ENCODE peak calls at places on chromosomes 5 and 9, in four cellular contexts. O is stomach, M is SK-N-SH, P is uterus. B is an unnamed sample.

GRCh38 chr9:69193685-69194032 is 19.6 kb downstream of the TJP2 start:
- DNase-seq in O (no peak), M (peak), P (no peak), B (no peak)

GRCh38 chr9:86734762-86735161 is 212.5 kb downstream of the GAS1 start:
- DNase-seq in O (no peak), M (no peak), P (no peak), B (no peak)

GRCh38 chr5:143313298-143313852 is 90.1 kb downstream of the NR3C1 start:
- DNase-seq in O (no peak), M (no peak), P (no peak), B (no peak)

GRCh38 chr5:124746916-124747769 is 704 bp upstream of the ZNF608 start:
- DNase-seq in O (peak), M (peak), P (peak), B (peak)

GRCh38 chr5:87885727-87886126 is 382.9 kb downstream of the TMEM161B start:
- DNase-seq in O (no peak), M (no peak), P (no peak), B (no peak)

GRCh38 chr5:53677632-53678031 is 117.2 kb downstream of the NDUFS4 start:
- DNase-seq in O (no peak), M (no peak), P (no peak), B (no peak)

GRCh38 chr9:131438190-131438589 is 44.3 kb downstream of the PRRC2B start:
- DNase-seq in O (no peak), M (no peak), P (no peak), B (no peak)

GRCh38 chr5:132425975-132426524 is 56.5 kb downstream of the SLC22A5 start:
- DNase-seq in O (no peak), M (no peak), P (no peak), B (no peak)

GRCh38 chr5:112551437-112552018 is 132.5 kb upstream of the EPB41L4A start:
- DNase-seq in O (no peak), M (peak), P (no peak), B (no peak)

GRCh38 chr5:107576736-107577440 is 93.8 kb downstream of the EFNA5 start:
- DNase-seq in O (no peak), M (no peak), P (no peak), B (no peak)

GRCh38 chr5:144487761-144488160 is 317.1 kb downstream of the KCTD16 start:
- DNase-seq in O (no peak), M (no peak), P (no peak), B (no peak)

GRCh38 chr5:139649082-139649991 is 1.2 kb downstream of the CXXC5 start:
- DNase-seq in O (no peak), M (peak), P (no peak), B (peak)

GRCh38 chr9:20209421-20210340 is 412.6 kb downstream of the MLLT3 start:
- DNase-seq in O (no peak), M (no peak), P (no peak), B (no peak)

GRCh38 chr5:134409321-134409720 is 2.4 kb downstream of the CDKN2AIPNL start:
- DNase-seq in O (no peak), M (no peak), P (no peak), B (no peak)

GRCh38 chr5:68711311-68712200 is 382.3 kb upstream of the SLC30A5 start:
- DNase-seq in O (no peak), M (no peak), P (no peak), B (no peak)

GRCh38 chr9:25678846-25679360 is 659 bp upstream of the TUSC1 start:
- DNase-seq in O (no peak), M (no peak), P (no peak), B (no peak)

GRCh38 chr5:167573274-167574127 is 717.9 kb upstream of the WWC1 start:
- DNase-seq in O (no peak), M (peak), P (no peak), B (no peak)

GRCh38 chr5:133967715-133968056 is 739 bp downstream of the C5orf15 start:
- DNase-seq in O (peak), M (peak), P (no peak), B (no peak)

GRCh38 chr5:151896041-151896691 is 28.5 kb downstream of the GLRA1 start:
- DNase-seq in O (no peak), M (no peak), P (no peak), B (no peak)

GRCh38 chr5:135386886-135387628 is 12.0 kb downstream of the MACROH2A1 start:
- DNase-seq in O (peak), M (no peak), P (no peak), B (no peak)

GRCh38 chr5:2005101-2006041 is 122.6 kb upstream of the IRX4 start:
- DNase-seq in O (no peak), M (no peak), P (no peak), B (no peak)

GRCh38 chr9:125544988-125545651 is 161.9 kb downstream of the MAPKAP1 start:
- DNase-seq in O (peak), M (no peak), P (peak), B (no peak)

GRCh38 chr5:179268966-179269693 is 76.1 kb downstream of the ADAMTS2 start:
- DNase-seq in O (no peak), M (no peak), P (peak), B (peak)

GRCh38 chr5:13307480-13307879 is 637.0 kb downstream of the DNAH5 start:
- DNase-seq in O (no peak), M (no peak), P (no peak), B (no peak)

GRCh38 chr9:82091100-82091499 is 102.5 kb downstream of the SPATA31D1 start:
- DNase-seq in O (no peak), M (no peak), P (no peak), B (no peak)

GRCh38 chr5:137498736-137499505 is at the start of gene SPOCK1:
- DNase-seq in O (peak), M (peak), P (peak), B (peak)

DNA sequence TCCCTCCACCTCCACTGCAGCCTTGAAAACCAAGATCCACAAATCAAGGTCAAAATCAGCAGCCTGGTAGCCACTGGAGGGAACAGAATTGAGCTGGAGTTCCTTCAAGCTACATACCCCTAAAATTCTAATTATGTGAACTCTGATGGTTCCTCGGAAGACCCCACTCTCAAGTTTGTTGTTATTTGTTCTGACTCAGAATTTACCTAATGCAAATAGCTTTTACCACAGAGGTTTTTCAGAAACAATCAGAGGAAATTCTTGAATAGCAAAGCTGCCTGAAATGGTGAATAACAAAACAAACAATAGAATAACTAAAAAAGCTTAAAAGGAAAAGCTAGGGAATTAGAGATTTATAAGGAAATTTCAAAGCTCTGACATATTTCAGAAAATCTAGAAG is 220.0 kb downstream of the CDH18 start:
- DNase-seq in O (no peak), M (no peak), P (no peak), B (no peak)
- H3K27ac ChIP-seq in O (no peak), M (no peak), P (no peak), B (no peak)

GRCh38 chr9:120413121-120414048 is 166.6 kb downstream of the CDK5RAP2 start:
- DNase-seq in O (no peak), M (peak), P (no peak), B (no peak)
- H3K27ac ChIP-seq in O (no peak), M (peak), P (no peak), B (no peak)

GRCh38 chr9:127245637-127246164 is 18.9 kb upstream of the GARNL3 start:
- DNase-seq in O (no peak), M (no peak), P (no peak), B (no peak)
- H3K27ac ChIP-seq in O (peak), M (peak), P (peak), B (no peak)

DNA sequence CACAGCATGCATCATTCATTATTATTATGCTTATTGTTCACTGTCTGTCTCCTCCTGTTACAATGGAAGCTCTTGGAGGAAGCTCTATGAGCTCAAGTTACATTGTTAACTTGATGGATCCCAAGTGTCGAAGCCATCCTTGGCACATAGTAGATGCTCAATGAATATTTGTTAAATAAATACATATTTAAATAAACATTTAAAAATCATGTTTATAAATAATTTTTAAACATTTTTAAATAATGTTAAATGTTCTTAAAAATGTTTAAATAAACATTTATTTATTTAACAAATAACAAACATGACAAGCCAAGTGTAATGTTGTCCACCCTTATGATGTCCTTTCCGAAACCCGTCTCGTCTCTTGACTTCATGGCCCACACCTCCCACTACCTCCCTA is 69.5 kb downstream of the USP20 start:
- DNase-seq in O (no peak), M (no peak), P (no peak), B (no peak)
- H3K27ac ChIP-seq in O (no peak), M (no peak), P (no peak), B (no peak)

GRCh38 chr5:126595486-126596083 is 566 bp upstream of the ALDH7A1 start:
- DNase-seq in O (no peak), M (no peak), P (no peak), B (no peak)

GRCh38 chr5:126597156-126597555 is 2.1 kb upstream of the ALDH7A1 start:
- DNase-seq in O (no peak), M (no peak), P (no peak), B (no peak)

GRCh38 chr5:126594676-126595485 is at the start of gene ALDH7A1:
- DNase-seq in O (peak), M (peak), P (peak), B (peak)

GRCh38 chr5:126591549-126591948 is 3.5 kb downstream of the ALDH7A1 start:
- DNase-seq in O (no peak), M (no peak), P (no peak), B (no peak)

DNA sequence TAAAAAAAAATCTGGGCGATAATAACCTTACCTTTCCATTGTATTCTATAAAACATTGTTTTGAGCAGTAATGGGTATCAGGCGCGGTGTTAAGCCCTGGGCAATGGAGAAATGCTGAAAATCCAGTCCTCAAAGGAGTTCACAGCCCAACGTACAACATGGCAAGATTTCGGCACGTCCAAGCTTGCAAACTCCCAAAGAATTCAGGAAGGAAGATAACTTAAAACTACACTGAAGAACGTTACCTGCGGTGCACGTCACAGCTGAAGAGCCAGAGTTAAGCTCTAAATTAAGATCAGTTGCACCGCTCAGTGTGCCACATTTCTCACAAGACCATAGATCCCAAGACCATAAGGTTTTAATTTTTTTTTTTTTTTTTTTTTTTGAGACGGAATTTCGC is 942 bp downstream of the ALDH7A1 start:
- DNase-seq in O (no peak), M (no peak), P (no peak), B (peak)
- H3K27ac ChIP-seq in O (peak), M (no peak), P (peak), B (peak)

GRCh38 chr5:39201160-39201794 is 18.1 kb downstream of the FYB1 start:
- DNase-seq in O (no peak), M (no peak), P (no peak), B (no peak)

GRCh38 chr5:39197556-39197955 is 21.8 kb downstream of the FYB1 start:
- DNase-seq in O (no peak), M (no peak), P (no peak), B (no peak)

GRCh38 chr5:39200081-39200480 is 19.3 kb downstream of the FYB1 start:
- DNase-seq in O (no peak), M (no peak), P (no peak), B (no peak)

GRCh38 chr5:39198080-39198479 is 21.3 kb downstream of the FYB1 start:
- DNase-seq in O (no peak), M (no peak), P (no peak), B (no peak)

GRCh38 chr5:39199335-39199734 is 20.0 kb downstream of the FYB1 start:
- DNase-seq in O (no peak), M (no peak), P (no peak), B (no peak)
- H3K27ac ChIP-seq in O (peak), M (no peak), P (no peak), B (no peak)

DNA sequence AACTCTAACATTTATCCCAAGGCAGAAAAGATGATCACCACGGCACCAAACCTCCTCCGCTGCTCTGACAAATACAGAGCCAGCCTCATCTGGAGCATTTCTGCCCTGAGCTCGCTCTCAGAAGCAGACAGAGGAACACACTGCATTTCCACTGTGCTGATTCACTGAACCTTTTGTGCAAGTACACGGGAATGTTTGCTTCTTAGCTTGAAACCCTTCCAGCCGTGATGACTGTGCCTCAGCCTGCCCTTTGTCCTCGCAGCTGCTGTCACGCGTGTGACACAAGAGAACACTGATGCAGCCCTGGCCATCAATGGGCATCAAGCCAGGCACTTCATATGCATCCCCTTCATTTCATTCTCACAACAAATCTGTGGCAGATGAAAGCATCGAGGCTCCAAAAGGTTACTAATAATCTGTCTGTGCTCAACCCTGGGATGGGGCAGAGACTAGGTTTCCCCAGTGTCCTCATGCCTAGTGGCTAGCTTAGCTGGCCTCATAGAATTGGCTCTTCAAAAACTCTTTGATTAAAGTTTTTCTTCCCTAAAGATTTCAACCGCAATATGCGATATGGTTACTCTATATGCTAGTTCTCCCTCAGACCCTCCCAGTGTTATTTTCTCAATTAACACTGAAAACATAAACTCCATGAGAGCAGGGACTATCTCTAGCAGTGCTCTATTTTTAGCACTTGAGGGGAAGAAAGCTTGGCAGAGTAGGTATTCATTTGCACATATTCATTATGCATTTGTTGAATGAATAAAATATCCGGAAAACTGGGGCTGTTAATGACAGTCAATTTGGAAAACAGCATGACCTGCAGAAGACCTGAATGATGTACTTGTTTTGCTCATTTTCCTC is 7.3 kb downstream of the CDC14B start:
- DNase-seq in O (peak), M (peak), P (peak), B (no peak)
- H3K27ac ChIP-seq in O (peak), M (peak), P (no peak), B (peak)

GRCh38 chr5:98936948-98937715 is 8.3 kb upstream of the CHD1 start:
- DNase-seq in O (no peak), M (no peak), P (no peak), B (no peak)

GRCh38 chr5:98942849-98943248 is 14.0 kb upstream of the CHD1 start:
- DNase-seq in O (no peak), M (no peak), P (no peak), B (no peak)

GRCh38 chr5:98940586-98940985 is 11.8 kb upstream of the CHD1 start:
- DNase-seq in O (no peak), M (no peak), P (no peak), B (no peak)

GRCh38 chr5:98938459-98938858 is 9.7 kb upstream of the CHD1 start:
- DNase-seq in O (no peak), M (no peak), P (no peak), B (no peak)

GRCh38 chr5:98941131-98941883 is 12.5 kb upstream of the CHD1 start:
- DNase-seq in O (no peak), M (no peak), P (no peak), B (no peak)
- H3K27ac ChIP-seq in O (peak), M (peak), P (no peak), B (peak)

B was measured in breast epithelium.